ENCODE peak calls at places on chromosome 5, in nine cellular contexts. H is GM03348; O is WTC11; Q is head of caudate nucleus; E is stimulated activated CD4-positive, alpha-beta T cell treated with anti-CD3 and anti-CD28 coated beads, Interleukin-1b, Interleukin-23, amount 100 ng/mL, for 24 hours; T is iris pigment epithelial cell; U is HL-60; D is NCI-H524; J is hepatic stellate cell. A is an unnamed sample.

GRCh38 chr5:159051431-159052281 is 48.1 kb downstream of the EBF1 start:
- DNase-seq in E (no peak), U (no peak), D (no peak), O (peak), J (no peak), H (peak), Q (peak), T (peak), A (peak)

GRCh38 chr5:1175015-1175414 is 26.4 kb upstream of the SLC6A19 start:
- DNase-seq in O (no peak), E (no peak), H (no peak), J (no peak), Q (peak), D (no peak), U (no peak), T (no peak), A (no peak)

GRCh38 chr5:149581192-149581861 is at the start of gene ARHGEF37:
- DNase-seq in T (peak), D (peak), U (peak), E (peak), H (peak), O (peak), Q (peak), J (no peak), A (no peak)

GRCh38 chr5:113495402-113495801 is 7.1 kb upstream of the MCC start:
- DNase-seq in J (no peak), U (no peak), T (peak), E (no peak), D (no peak), Q (no peak), O (no peak), H (no peak), A (no peak)

GRCh38 chr5:88251048-88251711 is 17.5 kb downstream of the TMEM161B start:
- DNase-seq in D (no peak), Q (no peak), T (peak), E (no peak), H (no peak), O (no peak), J (no peak), U (no peak), A (no peak)

GRCh38 chr5:5383461-5383860 is 39.0 kb upstream of the ICE1 start:
- DNase-seq in O (no peak), E (no peak), U (no peak), J (no peak), Q (no peak), H (no peak), D (no peak), T (no peak), A (no peak)

GRCh38 chr5:130532786-130533185 is 628.5 kb downstream of the CHSY3 start:
- DNase-seq in Q (no peak), O (no peak), D (no peak), H (no peak), E (no peak), J (no peak), U (no peak), T (no peak), A (no peak)

GRCh38 chr5:173759696-173760095 is 128.5 kb upstream of the CPEB4 start:
- DNase-seq in Q (no peak), O (no peak), H (no peak), U (no peak), J (no peak), D (no peak), T (no peak), E (no peak), A (no peak)

GRCh38 chr5:171055881-171056454 is 194.2 kb downstream of the RANBP17 start:
- DNase-seq in H (no peak), Q (no peak), E (no peak), D (no peak), T (peak), J (no peak), O (no peak), U (no peak), A (no peak)

GRCh38 chr5:148730272-148730954 is 76.1 kb upstream of the HTR4 start:
- DNase-seq in D (no peak), O (no peak), T (peak), H (peak), Q (no peak), U (no peak), J (no peak), E (no peak), A (no peak)

GRCh38 chr5:41870621-41871048 is 410 bp upstream of the OXCT1 start:
- DNase-seq in U (no peak), H (no peak), Q (no peak), E (no peak), O (no peak), J (no peak), T (no peak), D (no peak), A (no peak)

GRCh38 chr5:138552700-138553099 is 9.7 kb upstream of the ETF1 start:
- DNase-seq in H (no peak), J (no peak), E (no peak), U (no peak), D (no peak), T (no peak), Q (no peak), O (no peak), A (no peak)

GRCh38 chr5:143177263-143177994 is 226.1 kb downstream of the NR3C1 start:
- DNase-seq in E (no peak), O (no peak), Q (no peak), U (no peak), J (peak), T (peak), D (no peak), H (peak), A (no peak)

GRCh38 chr5:34586117-34586885 is 69.8 kb upstream of the RAI14 start:
- DNase-seq in E (no peak), D (no peak), O (no peak), J (peak), U (no peak), Q (no peak), H (peak), T (peak), A (no peak)

GRCh38 chr5:45694255-45694834 is 1.8 kb downstream of the HCN1 start:
- DNase-seq in T (peak), U (no peak), O (no peak), D (no peak), J (no peak), Q (no peak), E (no peak), H (peak), A (no peak)

GRCh38 chr5:173278641-173279040 is 43.6 kb upstream of the NKX2-5 start:
- DNase-seq in J (no peak), Q (no peak), O (no peak), D (no peak), E (no peak), H (no peak), U (no peak), T (no peak), A (no peak)